ENCODE peak calls at places on chromosomes 4 and X, in five cellular contexts. One of them, this sample, is unnamed.

GRCh38 chrX:135185795-135186443 is 14.7 kb upstream of the CT55 start:
- DNase-seq in CD8-positive, alpha-beta memory T cell: peak
- DNase-seq in amniotic stem cell: peak
- DNase-seq in NCI-H1417: peak
- DNase-seq in Peyer's patch: no peak
- DNase-seq in this sample: no peak

GRCh38 chrX:71144651-71145050 is at the start of gene NLGN3:
- DNase-seq in CD8-positive, alpha-beta memory T cell: no peak
- DNase-seq in amniotic stem cell: no peak
- DNase-seq in NCI-H1417: no peak
- DNase-seq in Peyer's patch: no peak
- DNase-seq in this sample: no peak

GRCh38 chr4:145484240-145484846 is 2.7 kb downstream of the SMAD1 start:
- DNase-seq in CD8-positive, alpha-beta memory T cell: no peak
- DNase-seq in amniotic stem cell: no peak
- DNase-seq in NCI-H1417: peak
- DNase-seq in Peyer's patch: no peak
- DNase-seq in this sample: no peak

GRCh38 chrX:154082396-154083133 is 15.0 kb downstream of the MECP2 start:
- DNase-seq in CD8-positive, alpha-beta memory T cell: no peak
- DNase-seq in amniotic stem cell: no peak
- DNase-seq in NCI-H1417: no peak
- DNase-seq in Peyer's patch: no peak
- DNase-seq in this sample: no peak

GRCh38 chr4:186829740-186830449 is 106.2 kb upstream of the FAT1 start:
- DNase-seq in CD8-positive, alpha-beta memory T cell: no peak
- DNase-seq in amniotic stem cell: peak
- DNase-seq in NCI-H1417: no peak
- DNase-seq in Peyer's patch: no peak
- DNase-seq in this sample: no peak

GRCh38 chr4:82705881-82706280 is 92.7 kb downstream of the SCD5 start:
- DNase-seq in CD8-positive, alpha-beta memory T cell: no peak
- DNase-seq in amniotic stem cell: no peak
- DNase-seq in NCI-H1417: no peak
- DNase-seq in Peyer's patch: no peak
- DNase-seq in this sample: no peak

GRCh38 chrX:69032601-69033000 is 132.7 kb downstream of the PJA1 start:
- DNase-seq in CD8-positive, alpha-beta memory T cell: no peak
- DNase-seq in amniotic stem cell: no peak
- DNase-seq in NCI-H1417: no peak
- DNase-seq in Peyer's patch: no peak
- DNase-seq in this sample: no peak

GRCh38 chrX:49753691-49754090 is 57.9 kb upstream of the PAGE1 start:
- DNase-seq in CD8-positive, alpha-beta memory T cell: no peak
- DNase-seq in amniotic stem cell: no peak
- DNase-seq in NCI-H1417: no peak
- DNase-seq in Peyer's patch: no peak
- DNase-seq in this sample: no peak

GRCh38 chr4:150010525-150011126 is 67.6 kb upstream of the DCLK2 start:
- DNase-seq in CD8-positive, alpha-beta memory T cell: no peak
- DNase-seq in amniotic stem cell: peak
- DNase-seq in NCI-H1417: peak
- DNase-seq in Peyer's patch: peak
- DNase-seq in this sample: no peak

GRCh38 chr4:147582386-147583077 is 34.7 kb upstream of the TMEM184C start:
- DNase-seq in CD8-positive, alpha-beta memory T cell: no peak
- DNase-seq in amniotic stem cell: no peak
- DNase-seq in NCI-H1417: no peak
- DNase-seq in Peyer's patch: no peak
- DNase-seq in this sample: no peak

GRCh38 chrX:87516716-87517115 is 886 bp upstream of the KLHL4 start:
- DNase-seq in CD8-positive, alpha-beta memory T cell: no peak
- DNase-seq in amniotic stem cell: no peak
- DNase-seq in NCI-H1417: no peak
- DNase-seq in Peyer's patch: no peak
- DNase-seq in this sample: no peak